ENCODE peak calls at places on chromosomes 6 and 20, in four cellular contexts. Q is activated T-cell treated with anti-CD3 and anti-CD28 coated beads for 1 hour; S is activated CD4-positive, alpha-beta T cell treated with anti-CD3 and anti-CD28 coated beads for 48 hours; T is stimulated activated CD4-positive, alpha-beta T cell treated with anti-CD3 and anti-CD28 coated beads, Interleukin-15, amount 100 ng/mL, for 1 hour. I is an unnamed sample.

GRCh38 chr6:166855416-166855815 is 100.9 kb downstream of the RNASET2 start:
- DNase-seq in Q (no peak), S (no peak), T (no peak), I (no peak)

GRCh38 chr6:109503327-109504224 is 20.6 kb upstream of the ZBTB24 start:
- DNase-seq in Q (no peak), S (no peak), T (no peak), I (no peak)

GRCh38 chr6:55473722-55474121 is 105.3 kb downstream of the HMGCLL1 start:
- DNase-seq in Q (no peak), S (no peak), T (no peak), I (no peak)

GRCh38 chr6:46898011-46898410 is 23.7 kb downstream of the ADGRF5 start:
- DNase-seq in Q (no peak), S (no peak), T (no peak), I (no peak)

GRCh38 chr6:138115877-138116660 is 8.8 kb upstream of the PERP start:
- DNase-seq in Q (peak), S (peak), T (peak), I (peak)

GRCh38 chr6:20409427-20409971 is 7.8 kb downstream of the E2F3 start:
- DNase-seq in Q (no peak), S (no peak), T (no peak), I (no peak)

GRCh38 chr20:48194026-48194425 is 408.7 kb upstream of the SULF2 start:
- DNase-seq in Q (no peak), S (no peak), T (no peak), I (no peak)

GRCh38 chr6:79574636-79575035 is 37.4 kb upstream of the LCA5 start:
- DNase-seq in Q (no peak), S (no peak), T (no peak), I (no peak)

GRCh38 chr6:89385156-89385667 is 26.9 kb downstream of the RRAGD start:
- DNase-seq in Q (no peak), S (no peak), T (no peak), I (no peak)

GRCh38 chr6:140388815-140389214 is 1014.4 kb upstream of the CITED2 start:
- DNase-seq in Q (no peak), S (no peak), T (no peak), I (no peak)

GRCh38 chr6:111624391-111625098 is 18.9 kb upstream of the TRAF3IP2 start:
- DNase-seq in Q (no peak), S (no peak), T (no peak), I (no peak)

GRCh38 chr6:21281366-21281765 is 312.2 kb upstream of the SOX4 start:
- DNase-seq in Q (no peak), S (no peak), T (no peak), I (no peak)

GRCh38 chr6:144468709-144469108 is 183.6 kb downstream of the UTRN start:
- DNase-seq in Q (no peak), S (peak), T (peak), I (no peak)

GRCh38 chr6:157514659-157515496 is 133.9 kb downstream of the ZDHHC14 start:
- DNase-seq in Q (no peak), S (peak), T (no peak), I (peak)

GRCh38 chr6:142945071-142945445 is at the start of gene HIVEP2:
- DNase-seq in Q (peak), S (peak), T (peak), I (peak)

GRCh38 chr6:31776961-31777666 is at the start of gene VWA7:
- DNase-seq in Q (peak), S (peak), T (peak), I (peak)

GRCh38 chr20:56781108-56781739 is 152.1 kb downstream of the TFAP2C start:
- DNase-seq in Q (no peak), S (no peak), T (no peak), I (no peak)

GRCh38 chr6:28765978-28766351 is 157.8 kb downstream of the TRIM27 start:
- DNase-seq in Q (no peak), S (no peak), T (no peak), I (no peak)

GRCh38 chr6:74166849-74167248 is 470.8 kb downstream of the CD109 start:
- DNase-seq in Q (no peak), S (no peak), T (no peak), I (no peak)

GRCh38 chr20:38548356-38549083 is 32.5 kb upstream of the ADIG start:
- DNase-seq in Q (no peak), S (no peak), T (no peak), I (no peak)

GRCh38 chr6:2911171-2911570 is 8.1 kb upstream of the SERPINB9 start:
- DNase-seq in Q (no peak), S (no peak), T (no peak), I (no peak)

GRCh38 chr20:46151936-46152335 is 33.8 kb downstream of the CD40 start:
- DNase-seq in Q (no peak), S (peak), T (no peak), I (no peak)

GRCh38 chr20:8935878-8936277 is 133.0 kb upstream of the PLCB4 start:
- DNase-seq in Q (no peak), S (no peak), T (no peak), I (no peak)

GRCh38 chr20:362271-363254 is 15.7 kb downstream of the NRSN2 start:
- DNase-seq in Q (no peak), S (peak), T (no peak), I (peak)

GRCh38 chr20:35344354-35344837 is 52.2 kb upstream of the FAM83C start:
- DNase-seq in Q (no peak), S (no peak), T (no peak), I (peak)

GRCh38 chr6:2665169-2666070 is 85.3 kb downstream of the MYLK4 start:
- DNase-seq in Q (no peak), S (no peak), T (no peak), I (no peak)

GRCh38 chr6:36387440-36388303 is at the start of gene ETV7:
- DNase-seq in Q (peak), S (peak), T (peak), I (peak)

GRCh38 chr6:29793036-29793356 is 34.6 kb upstream of the HLA-G start:
- DNase-seq in Q (no peak), S (no peak), T (no peak), I (no peak)

GRCh38 chr6:33172307-33173227 is 19.7 kb downstream of the COL11A2 start:
- DNase-seq in Q (no peak), S (no peak), T (no peak), I (peak)

GRCh38 chr6:143528164-143528811 is 16.8 kb upstream of the FUCA2 start:
- DNase-seq in Q (no peak), S (no peak), T (no peak), I (no peak)

GRCh38 chr6:81844686-81845085 is 92.2 kb upstream of the TENT5A start:
- DNase-seq in Q (no peak), S (no peak), T (no peak), I (no peak)

GRCh38 chr6:5275497-5275896 is 14.2 kb downstream of the FARS2 start:
- DNase-seq in Q (no peak), S (no peak), T (no peak), I (no peak)

GRCh38 chr6:80205404-80205803 is 98.9 kb downstream of the BCKDHB start:
- DNase-seq in Q (no peak), S (no peak), T (no peak), I (no peak)

GRCh38 chr20:59723108-59723500 is 118.8 kb downstream of the PHACTR3 start:
- DNase-seq in Q (no peak), S (no peak), T (no peak), I (no peak)

GRCh38 chr6:79377830-79378460 is 143.5 kb upstream of the HMGN3 start:
- DNase-seq in Q (no peak), S (no peak), T (no peak), I (no peak)

GRCh38 chr20:40654876-40655275 is 34.2 kb downstream of the MAFB start:
- DNase-seq in Q (no peak), S (no peak), T (no peak), I (no peak)

GRCh38 chr20:61439251-61439650 is 187.2 kb downstream of the CDH4 start:
- DNase-seq in Q (no peak), S (no peak), T (no peak), I (no peak)

GRCh38 chr6:138647006-138647405 is 126.6 kb upstream of the CCDC28A start:
- DNase-seq in Q (no peak), S (no peak), T (no peak), I (no peak)